ENCODE peak calls at places on chromosomes 13 and 19, in six cellular contexts. One of them, this sample, is unnamed.

GRCh38 chr13:59776924-59777690 is 386.6 kb downstream of the DIAPH3 start:
- DNase-seq in left colon: no peak
- DNase-seq in WTC11: no peak
- DNase-seq in body of pancreas: no peak
- DNase-seq in non-pigmented ciliary epithelial cell: peak
- DNase-seq in cardiac fibroblast: peak
- DNase-seq in this sample: no peak

GRCh38 chr13:113953561-113953960 is 20.3 kb downstream of the C13orf46 start:
- DNase-seq in non-pigmented ciliary epithelial cell: no peak
- DNase-seq in left colon: no peak
- DNase-seq in cardiac fibroblast: no peak
- DNase-seq in WTC11: no peak
- DNase-seq in body of pancreas: peak
- DNase-seq in this sample: peak

GRCh38 chr13:77310579-77311279 is 16.2 kb downstream of the MYCBP2 start:
- DNase-seq in WTC11: no peak
- DNase-seq in non-pigmented ciliary epithelial cell: no peak
- DNase-seq in body of pancreas: no peak
- DNase-seq in cardiac fibroblast: peak
- DNase-seq in left colon: no peak
- DNase-seq in this sample: no peak

GRCh38 chr13:112142401-112142930 is 75.5 kb downstream of the SOX1 start:
- DNase-seq in WTC11: no peak
- DNase-seq in left colon: no peak
- DNase-seq in non-pigmented ciliary epithelial cell: no peak
- DNase-seq in cardiac fibroblast: no peak
- DNase-seq in body of pancreas: no peak
- DNase-seq in this sample: no peak

GRCh38 chr19:2186071-2186846 is 22.5 kb downstream of the DOT1L start:
- DNase-seq in left colon: peak
- DNase-seq in cardiac fibroblast: peak
- DNase-seq in body of pancreas: peak
- DNase-seq in WTC11: no peak
- DNase-seq in non-pigmented ciliary epithelial cell: peak
- DNase-seq in this sample: peak

GRCh38 chr19:57103573-57104277 is 16.1 kb upstream of the USP29 start:
- DNase-seq in cardiac fibroblast: peak
- DNase-seq in body of pancreas: peak
- DNase-seq in WTC11: peak
- DNase-seq in left colon: peak
- DNase-seq in non-pigmented ciliary epithelial cell: peak
- DNase-seq in this sample: peak

GRCh38 chr19:7381073-7381390 is 32.3 kb downstream of the ARHGEF18 start:
- DNase-seq in cardiac fibroblast: no peak
- DNase-seq in non-pigmented ciliary epithelial cell: no peak
- DNase-seq in body of pancreas: no peak
- DNase-seq in left colon: no peak
- DNase-seq in WTC11: no peak
- DNase-seq in this sample: no peak

GRCh38 chr13:52638929-52639328 is 3.3 kb upstream of the HNRNPA1L2 start:
- DNase-seq in cardiac fibroblast: no peak
- DNase-seq in body of pancreas: no peak
- DNase-seq in non-pigmented ciliary epithelial cell: no peak
- DNase-seq in left colon: no peak
- DNase-seq in WTC11: no peak
- DNase-seq in this sample: no peak

GRCh38 chr19:50835785-50836542 is 2.6 kb upstream of the KLK15 start:
- DNase-seq in body of pancreas: peak
- DNase-seq in cardiac fibroblast: peak
- DNase-seq in non-pigmented ciliary epithelial cell: peak
- DNase-seq in WTC11: peak
- DNase-seq in left colon: peak
- DNase-seq in this sample: peak

GRCh38 chr13:44026194-44026593 is 146.5 kb downstream of the LACC1 start:
- DNase-seq in non-pigmented ciliary epithelial cell: no peak
- DNase-seq in body of pancreas: no peak
- DNase-seq in left colon: no peak
- DNase-seq in cardiac fibroblast: no peak
- DNase-seq in WTC11: no peak
- DNase-seq in this sample: no peak

GRCh38 chr13:99119686-99120085 is 81.0 kb upstream of the UBAC2 start:
- DNase-seq in left colon: no peak
- DNase-seq in cardiac fibroblast: no peak
- DNase-seq in body of pancreas: no peak
- DNase-seq in non-pigmented ciliary epithelial cell: no peak
- DNase-seq in WTC11: no peak
- DNase-seq in this sample: no peak

GRCh38 chr13:96544965-96545364 is 449.3 kb downstream of the OXGR1 start:
- DNase-seq in left colon: no peak
- DNase-seq in WTC11: no peak
- DNase-seq in cardiac fibroblast: no peak
- DNase-seq in body of pancreas: no peak
- DNase-seq in non-pigmented ciliary epithelial cell: no peak
- DNase-seq in this sample: no peak

GRCh38 chr13:66138172-66138811 is 1091.8 kb downstream of the PCDH9 start:
- DNase-seq in body of pancreas: no peak
- DNase-seq in WTC11: no peak
- DNase-seq in left colon: no peak
- DNase-seq in non-pigmented ciliary epithelial cell: no peak
- DNase-seq in cardiac fibroblast: no peak
- DNase-seq in this sample: no peak

GRCh38 chr19:3227054-3227626 is 2.7 kb downstream of the CELF5 start:
- DNase-seq in left colon: no peak
- DNase-seq in WTC11: no peak
- DNase-seq in cardiac fibroblast: no peak
- DNase-seq in non-pigmented ciliary epithelial cell: no peak
- DNase-seq in body of pancreas: no peak
- DNase-seq in this sample: no peak

GRCh38 chr13:106178816-106179215 is 356.6 kb downstream of the EFNB2 start:
- DNase-seq in body of pancreas: no peak
- DNase-seq in WTC11: no peak
- DNase-seq in left colon: no peak
- DNase-seq in cardiac fibroblast: peak
- DNase-seq in non-pigmented ciliary epithelial cell: no peak
- DNase-seq in this sample: no peak

GRCh38 chr19:10290439-10290875 is 705 bp downstream of the ICAM5 start:
- DNase-seq in left colon: no peak
- DNase-seq in body of pancreas: no peak
- DNase-seq in non-pigmented ciliary epithelial cell: no peak
- DNase-seq in cardiac fibroblast: no peak
- DNase-seq in WTC11: peak
- DNase-seq in this sample: no peak

GRCh38 chr19:55086730-55087541 is 11.3 kb downstream of the EPS8L1 start:
- DNase-seq in body of pancreas: peak
- DNase-seq in WTC11: peak
- DNase-seq in non-pigmented ciliary epithelial cell: peak
- DNase-seq in left colon: peak
- DNase-seq in cardiac fibroblast: peak
- DNase-seq in this sample: peak

GRCh38 chr19:37583340-37583739 is 11.3 kb downstream of the ZNF571 start:
- DNase-seq in body of pancreas: no peak
- DNase-seq in non-pigmented ciliary epithelial cell: no peak
- DNase-seq in WTC11: peak
- DNase-seq in cardiac fibroblast: no peak
- DNase-seq in left colon: no peak
- DNase-seq in this sample: no peak

GRCh38 chr13:27905650-27906049 is 14.2 kb upstream of the PDX1 start:
- DNase-seq in non-pigmented ciliary epithelial cell: no peak
- DNase-seq in body of pancreas: peak
- DNase-seq in WTC11: no peak
- DNase-seq in cardiac fibroblast: no peak
- DNase-seq in left colon: no peak
- DNase-seq in this sample: no peak

GRCh38 chr19:43798546-43799409 is 3.5 kb downstream of the LYPD5 start:
- DNase-seq in cardiac fibroblast: no peak
- DNase-seq in left colon: peak
- DNase-seq in body of pancreas: peak
- DNase-seq in non-pigmented ciliary epithelial cell: no peak
- DNase-seq in WTC11: peak
- DNase-seq in this sample: peak

GRCh38 chr13:45333251-45333972 is 7.6 kb downstream of the TPT1 start:
- DNase-seq in WTC11: no peak
- DNase-seq in body of pancreas: no peak
- DNase-seq in non-pigmented ciliary epithelial cell: no peak
- DNase-seq in cardiac fibroblast: no peak
- DNase-seq in left colon: no peak
- DNase-seq in this sample: no peak

GRCh38 chr13:26017932-26018690 is 33.7 kb downstream of the SHISA2 start:
- DNase-seq in cardiac fibroblast: peak
- DNase-seq in WTC11: no peak
- DNase-seq in non-pigmented ciliary epithelial cell: no peak
- DNase-seq in body of pancreas: no peak
- DNase-seq in left colon: no peak
- DNase-seq in this sample: no peak

GRCh38 chr19:45455707-45456499 is 11.9 kb upstream of the FOSB start:
- DNase-seq in left colon: peak
- DNase-seq in body of pancreas: peak
- DNase-seq in WTC11: peak
- DNase-seq in cardiac fibroblast: peak
- DNase-seq in non-pigmented ciliary epithelial cell: peak
- DNase-seq in this sample: peak